ENCODE peak calls at places on chromosomes 13 and 19, in four cellular contexts. D is A673; Y is activated naive CD4-positive, alpha-beta T cell treated with Interleukin-2 at 50 U/mL for 16 hours; Z is mucosa of gallbladder. J is an unnamed sample.

GRCh38 chr13:36673838-36674326 is at the start of gene SERTM1:
- DNase-seq in D (peak), Y (no peak), Z (no peak), J (no peak)

GRCh38 chr13:112637017-112637801 is 49.3 kb upstream of the TUBGCP3 start:
- DNase-seq in D (no peak), Y (no peak), Z (no peak), J (no peak)

GRCh38 chr13:96388598-96388997 is 298.7 kb downstream of the HS6ST3 start:
- DNase-seq in D (no peak), Y (no peak), Z (no peak), J (no peak)

GRCh38 chr13:24627090-24627714 is 53.0 kb upstream of the ATP12A start:
- DNase-seq in D (no peak), Y (no peak), Z (no peak), J (peak)

GRCh38 chr19:11662278-11662677 is 65.0 kb downstream of the ZNF627 start:
- DNase-seq in D (no peak), Y (no peak), Z (no peak), J (no peak)

GRCh38 chr13:95603887-95604533 is 40.5 kb downstream of the DZIP1 start:
- DNase-seq in D (no peak), Y (no peak), Z (peak), J (no peak)

GRCh38 chr19:5621945-5622464 is 571 bp downstream of the SAFB2 start:
- DNase-seq in D (no peak), Y (peak), Z (no peak), J (peak)

GRCh38 chr13:30808600-30808999 is 73.3 kb downstream of the ALOX5AP start:
- DNase-seq in D (no peak), Y (no peak), Z (no peak), J (no peak)

GRCh38 chr13:93674337-93674755 is 447.7 kb downstream of the GPC6 start:
- DNase-seq in D (no peak), Y (no peak), Z (no peak), J (no peak)

GRCh38 chr13:72141845-72142470 is 275.0 kb upstream of the DACH1 start:
- DNase-seq in D (no peak), Y (no peak), Z (peak), J (no peak)

GRCh38 chr13:75222031-75222430 is 259.9 kb downstream of the TBC1D4 start:
- DNase-seq in D (no peak), Y (no peak), Z (no peak), J (no peak)

GRCh38 chr19:10291554-10292205 is 1.9 kb downstream of the ICAM5 start:
- DNase-seq in D (no peak), Y (peak), Z (no peak), J (no peak)

GRCh38 chr13:37870895-37871550 is 1.5 kb upstream of the TRPC4 start:
- DNase-seq in D (peak), Y (no peak), Z (no peak), J (no peak)

GRCh38 chr19:9934132-9934950 is 2.0 kb downstream of the OLFM2 start:
- DNase-seq in D (peak), Y (peak), Z (peak), J (peak)

GRCh38 chr13:70613295-70613694 is 505.0 kb upstream of the KLHL1 start:
- DNase-seq in D (no peak), Y (no peak), Z (no peak), J (peak)

GRCh38 chr13:114268344-114269280 is 12.8 kb upstream of the UPF3A start:
- DNase-seq in D (peak), Y (no peak), Z (no peak), J (no peak)

GRCh38 chr19:33294058-33294798 is 8.1 kb downstream of the CEBPA start:
- DNase-seq in D (no peak), Y (no peak), Z (no peak), J (no peak)

GRCh38 chr19:53019684-53020083 is 6.0 kb downstream of the ERVV-1 start:
- DNase-seq in D (no peak), Y (no peak), Z (no peak), J (no peak)

GRCh38 chr13:69591437-69591836 is 516.2 kb upstream of the ATXN8OS start:
- DNase-seq in D (no peak), Y (no peak), Z (no peak), J (no peak)

J was measured in SK-MEL-5.